ENCODE peak calls at places on chromosomes 6 and 20, in four cellular contexts. R is GM12878, H is H1, L is K562. E is an unnamed sample.

GRCh38 chr20:54429364-54429763 is 46.0 kb upstream of the DOK5 start:
- DNase-seq in R (no peak), H (no peak), L (no peak), E (no peak)

GRCh38 chr20:3471397-3472021 is 691 bp downstream of the ATRN start:
- DNase-seq in R (no peak), H (no peak), L (no peak), E (no peak)

GRCh38 chr6:168479421-168479820 is 38.4 kb downstream of the SMOC2 start:
- DNase-seq in R (no peak), H (no peak), L (no peak), E (no peak)

GRCh38 chr6:166955865-166956443 is 396 bp downstream of the RNASET2 start:
- DNase-seq in R (no peak), H (no peak), L (no peak), E (no peak)

GRCh38 chr6:166169549-166170421 is 2.1 kb upstream of the TBXT start:
- DNase-seq in R (no peak), H (no peak), L (no peak), E (no peak)

GRCh38 chr6:36263390-36263789 is 6.5 kb upstream of the PNPLA1 start:
- DNase-seq in R (no peak), H (no peak), L (no peak), E (no peak)

GRCh38 chr20:58137651-58138265 is 90.7 kb downstream of the ANKRD60 start:
- DNase-seq in R (no peak), H (no peak), L (no peak), E (no peak)

GRCh38 chr6:89122625-89123024 is 4.8 kb upstream of the SRSF12 start:
- DNase-seq in R (no peak), H (no peak), L (no peak), E (peak)

GRCh38 chr6:117396228-117396627 is 29.5 kb downstream of the ROS1 start:
- DNase-seq in R (no peak), H (no peak), L (no peak), E (peak)

GRCh38 chr6:108730556-108731228 is 117.5 kb upstream of the ARMC2 start:
- DNase-seq in R (no peak), H (no peak), L (no peak), E (no peak)

GRCh38 chr6:39214846-39215639 is 14.2 kb downstream of the KCNK5 start:
- DNase-seq in R (no peak), H (no peak), L (no peak), E (no peak)

GRCh38 chr20:38633577-38634093 is 32.0 kb downstream of the ARHGAP40 start:
- DNase-seq in R (no peak), H (peak), L (peak), E (peak)
- TF ChIP-seq ATF2 in R (no peak), H (no peak), L (no peak), E (no peak)

GRCh38 chr6:151763303-151763702 is 44.2 kb upstream of the ESR1 start:
- DNase-seq in R (no peak), H (no peak), L (peak), E (peak)

GRCh38 chr6:151762817-151763216 is 44.7 kb upstream of the ESR1 start:
- DNase-seq in R (no peak), H (no peak), L (no peak), E (no peak)

GRCh38 chr6:151753581-151753980 is 53.9 kb upstream of the ESR1 start:
- DNase-seq in R (no peak), H (no peak), L (no peak), E (no peak)

GRCh38 chr6:151760486-151760885 is 47.0 kb upstream of the ESR1 start:
- DNase-seq in R (no peak), H (no peak), L (no peak), E (no peak)

DNA sequence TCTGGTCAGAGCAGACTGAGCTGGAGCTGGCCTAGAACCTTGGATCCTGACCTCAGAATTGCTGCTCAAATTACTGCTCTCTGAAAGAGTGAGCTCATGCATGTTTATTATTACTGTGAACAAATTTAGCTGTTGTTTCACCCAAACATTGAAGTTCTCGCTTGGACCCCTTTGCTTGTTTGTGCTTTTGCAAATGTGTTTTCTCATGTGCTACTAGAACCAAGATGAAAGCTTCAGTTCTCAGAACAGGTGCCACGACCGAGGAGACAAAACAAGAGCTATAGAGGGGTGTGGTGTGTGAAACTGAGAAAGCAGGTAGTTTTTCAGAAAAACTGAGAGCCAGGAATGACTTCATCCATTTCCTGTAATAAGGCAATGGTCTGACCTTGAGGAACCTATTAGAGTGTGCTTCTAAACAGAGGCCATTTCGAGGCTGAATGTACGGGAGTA is 50.0 kb upstream of the ESR1 start:
- DNase-seq in R (peak), H (no peak), L (no peak), E (peak)
- TF ChIP-seq YY1 in R (peak), H (no peak), L (no peak), E (no peak)

DNA sequence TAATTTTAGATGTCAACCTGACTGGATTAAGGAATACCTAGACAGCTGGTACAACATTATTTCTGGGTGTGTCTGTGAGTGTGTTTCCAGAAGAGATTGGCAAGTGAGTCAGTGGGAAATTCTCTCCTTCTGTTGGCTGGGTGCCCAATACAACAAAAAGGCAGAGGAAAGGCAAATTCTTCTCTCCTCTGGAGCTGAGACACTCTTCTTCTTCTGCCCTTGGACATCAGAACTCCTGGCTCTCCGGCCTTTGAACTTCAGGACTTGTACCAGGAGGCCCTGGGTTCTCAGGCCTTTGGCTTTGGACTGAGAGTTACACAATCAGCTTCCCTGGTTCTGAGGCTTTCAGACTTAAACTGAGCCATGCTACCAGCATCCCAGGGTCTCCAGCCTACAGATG is 7.8 kb upstream of the BTN3A1 start:
- DNase-seq in R (no peak), H (no peak), L (no peak), E (peak)
- TF ChIP-seq ATF2 in R (no peak), H (no peak), L (no peak), E (no peak)

GRCh38 chr6:78629836-78630235 is 237.5 kb upstream of the IRAK1BP1 start:
- DNase-seq in R (no peak), H (no peak), L (no peak), E (no peak)

GRCh38 chr6:78623567-78623966 is 243.8 kb upstream of the IRAK1BP1 start:
- DNase-seq in R (no peak), H (no peak), L (no peak), E (no peak)

GRCh38 chr6:78629154-78629721 is 238.1 kb upstream of the IRAK1BP1 start:
- DNase-seq in R (no peak), H (no peak), L (no peak), E (no peak)
- TF ChIP-seq YY1 in R (no peak), H (no peak), L (no peak), E (no peak)

GRCh38 chr20:17036546-17036945 is 190.3 kb upstream of the PCSK2 start:
- DNase-seq in R (no peak), H (no peak), L (no peak), E (no peak)
- TF ChIP-seq ATF2 in R (no peak), H (no peak), L (no peak), E (no peak)

GRCh38 chr6:33085627-33086026 is 9.8 kb downstream of the HLA-DPB1 start:
- DNase-seq in R (no peak), H (no peak), L (no peak), E (no peak)
- TF ChIP-seq YY1 in R (no peak), H (no peak), L (no peak), E (no peak)